ENCODE peak calls at places on chromosomes 16 and 17, in eight cellular contexts. One of them, this sample, is unnamed.

GRCh38 chr17:47205419-47205963 is 3.7 kb upstream of the MYL4 start:
- DNase-seq in NCI-H510A treated with DMSO at 0.1 percent for 48 hours: peak
- DNase-seq in astrocyte of the spinal cord: peak
- DNase-seq in effector CD4-positive, alpha-beta T cell: peak
- DNase-seq in GM20000: peak
- DNase-seq in right cardiac atrium: peak
- DNase-seq in HT1080: peak
- DNase-seq in activated CD8-positive, alpha-beta memory T cell treated with anti-CD3 and anti-CD28 coated beads, Interleukin-2, amount 10 ng/mL, durations not matched to agents 7 days and 5 days: peak
- DNase-seq in this sample: peak

GRCh38 chr16:51816929-51817328 is 665.9 kb upstream of the SALL1 start:
- DNase-seq in NCI-H510A treated with DMSO at 0.1 percent for 48 hours: no peak
- DNase-seq in astrocyte of the spinal cord: no peak
- DNase-seq in effector CD4-positive, alpha-beta T cell: no peak
- DNase-seq in GM20000: no peak
- DNase-seq in right cardiac atrium: no peak
- DNase-seq in HT1080: no peak
- DNase-seq in activated CD8-positive, alpha-beta memory T cell treated with anti-CD3 and anti-CD28 coated beads, Interleukin-2, amount 10 ng/mL, durations not matched to agents 7 days and 5 days: no peak
- DNase-seq in this sample: no peak

GRCh38 chr16:71347146-71347545 is 11.4 kb upstream of the CALB2 start:
- DNase-seq in NCI-H510A treated with DMSO at 0.1 percent for 48 hours: peak
- DNase-seq in astrocyte of the spinal cord: no peak
- DNase-seq in effector CD4-positive, alpha-beta T cell: no peak
- DNase-seq in GM20000: no peak
- DNase-seq in right cardiac atrium: no peak
- DNase-seq in HT1080: no peak
- DNase-seq in activated CD8-positive, alpha-beta memory T cell treated with anti-CD3 and anti-CD28 coated beads, Interleukin-2, amount 10 ng/mL, durations not matched to agents 7 days and 5 days: peak
- DNase-seq in this sample: no peak

GRCh38 chr16:19168173-19169080 is at the start of gene SYT17:
- DNase-seq in NCI-H510A treated with DMSO at 0.1 percent for 48 hours: peak
- DNase-seq in astrocyte of the spinal cord: no peak
- DNase-seq in effector CD4-positive, alpha-beta T cell: no peak
- DNase-seq in GM20000: peak
- DNase-seq in right cardiac atrium: peak
- DNase-seq in HT1080: no peak
- DNase-seq in activated CD8-positive, alpha-beta memory T cell treated with anti-CD3 and anti-CD28 coated beads, Interleukin-2, amount 10 ng/mL, durations not matched to agents 7 days and 5 days: no peak
- DNase-seq in this sample: peak

GRCh38 chr17:63335818-63336217 is 110.3 kb downstream of the CYB561 start:
- DNase-seq in NCI-H510A treated with DMSO at 0.1 percent for 48 hours: no peak
- DNase-seq in astrocyte of the spinal cord: no peak
- DNase-seq in effector CD4-positive, alpha-beta T cell: no peak
- DNase-seq in GM20000: no peak
- DNase-seq in right cardiac atrium: no peak
- DNase-seq in HT1080: no peak
- DNase-seq in activated CD8-positive, alpha-beta memory T cell treated with anti-CD3 and anti-CD28 coated beads, Interleukin-2, amount 10 ng/mL, durations not matched to agents 7 days and 5 days: no peak
- DNase-seq in this sample: no peak

GRCh38 chr17:76265624-76266243 is 586 bp downstream of the UBALD2 start:
- DNase-seq in NCI-H510A treated with DMSO at 0.1 percent for 48 hours: peak
- DNase-seq in astrocyte of the spinal cord: no peak
- DNase-seq in effector CD4-positive, alpha-beta T cell: peak
- DNase-seq in GM20000: no peak
- DNase-seq in right cardiac atrium: peak
- DNase-seq in HT1080: no peak
- DNase-seq in activated CD8-positive, alpha-beta memory T cell treated with anti-CD3 and anti-CD28 coated beads, Interleukin-2, amount 10 ng/mL, durations not matched to agents 7 days and 5 days: peak
- DNase-seq in this sample: peak

GRCh38 chr16:85288869-85289660 is 176.8 kb upstream of the CIBAR2 start:
- DNase-seq in NCI-H510A treated with DMSO at 0.1 percent for 48 hours: no peak
- DNase-seq in astrocyte of the spinal cord: no peak
- DNase-seq in effector CD4-positive, alpha-beta T cell: no peak
- DNase-seq in GM20000: no peak
- DNase-seq in right cardiac atrium: no peak
- DNase-seq in HT1080: no peak
- DNase-seq in activated CD8-positive, alpha-beta memory T cell treated with anti-CD3 and anti-CD28 coated beads, Interleukin-2, amount 10 ng/mL, durations not matched to agents 7 days and 5 days: no peak
- DNase-seq in this sample: no peak

GRCh38 chr16:6481894-6482293 is 850.8 kb upstream of the RBFOX1 start:
- DNase-seq in NCI-H510A treated with DMSO at 0.1 percent for 48 hours: no peak
- DNase-seq in astrocyte of the spinal cord: no peak
- DNase-seq in effector CD4-positive, alpha-beta T cell: no peak
- DNase-seq in GM20000: no peak
- DNase-seq in right cardiac atrium: no peak
- DNase-seq in HT1080: no peak
- DNase-seq in activated CD8-positive, alpha-beta memory T cell treated with anti-CD3 and anti-CD28 coated beads, Interleukin-2, amount 10 ng/mL, durations not matched to agents 7 days and 5 days: no peak
- DNase-seq in this sample: no peak